ENCODE peak calls at places on chromosomes 13 and 19, in eight cellular contexts. U, W, M, Z, I, T, E and R are unnamed samples.

GRCh38 chr19:49558591-49558990 is 21.8 kb downstream of the NOSIP start:
- DNase-seq in U (no peak), W (no peak), M (no peak), Z (no peak), I (no peak), T (no peak), E (no peak), R (no peak)

GRCh38 chr19:7679017-7679720 is 1.5 kb upstream of the TRAPPC5 start:
- DNase-seq in U (peak), W (no peak), M (no peak), Z (no peak), I (no peak), T (peak), E (no peak), R (no peak)

GRCh38 chr13:29454931-29455481 is 140.5 kb downstream of the SLC7A1 start:
- DNase-seq in U (no peak), W (no peak), M (no peak), Z (peak), I (no peak), T (peak), E (no peak), R (no peak)

GRCh38 chr19:46863818-46864629 is 3.2 kb downstream of the ARHGAP35 start:
- DNase-seq in U (no peak), W (peak), M (no peak), Z (peak), I (no peak), T (peak), E (peak), R (no peak)

GRCh38 chr13:22193070-22193469 is 522.2 kb downstream of the FGF9 start:
- DNase-seq in U (no peak), W (no peak), M (no peak), Z (no peak), I (no peak), T (no peak), E (no peak), R (no peak)

GRCh38 chr13:22594041-22594440 is 586.7 kb upstream of the SGCG start:
- DNase-seq in U (no peak), W (no peak), M (no peak), Z (no peak), I (no peak), T (no peak), E (no peak), R (no peak)

GRCh38 chr19:28313633-28314032 is 899.3 kb downstream of the UQCRFS1 start:
- DNase-seq in U (no peak), W (peak), M (no peak), Z (peak), I (peak), T (peak), E (no peak), R (peak)

GRCh38 chr13:91592050-91593014 is 193.9 kb downstream of the GPC5 start:
- DNase-seq in U (no peak), W (no peak), M (no peak), Z (no peak), I (no peak), T (no peak), E (no peak), R (no peak)

GRCh38 chr13:39415403-39415802 is 187.6 kb downstream of the LHFPL6 start:
- DNase-seq in U (no peak), W (no peak), M (no peak), Z (peak), I (peak), T (peak), E (no peak), R (no peak)

GRCh38 chr13:51262501-51263211 is 40.5 kb downstream of the FAM124A start:
- DNase-seq in U (no peak), W (no peak), M (no peak), Z (no peak), I (no peak), T (peak), E (no peak), R (no peak)

GRCh38 chr13:113147206-113147605 is 11.2 kb upstream of the PROZ start:
- DNase-seq in U (no peak), W (no peak), M (no peak), Z (no peak), I (no peak), T (no peak), E (no peak), R (no peak)

GRCh38 chr13:25247345-25247744 is 39.9 kb downstream of the MTMR6 start:
- DNase-seq in U (no peak), W (no peak), M (no peak), Z (no peak), I (no peak), T (no peak), E (no peak), R (no peak)

GRCh38 chr19:46633130-46633529 is 2.9 kb downstream of the GNG8 start:
- DNase-seq in U (no peak), W (no peak), M (no peak), Z (no peak), I (no peak), T (no peak), E (no peak), R (no peak)

GRCh38 chr19:35347171-35347929 is at the start of gene FFAR1:
- DNase-seq in U (no peak), W (no peak), M (no peak), Z (no peak), I (no peak), T (no peak), E (peak), R (no peak)

GRCh38 chr13:93847162-93847561 is 620.6 kb downstream of the GPC6 start:
- DNase-seq in U (no peak), W (peak), M (peak), Z (peak), I (no peak), T (no peak), E (no peak), R (peak)

GRCh38 chr13:71360041-71360440 is 507.0 kb downstream of the DACH1 start:
- DNase-seq in U (no peak), W (no peak), M (no peak), Z (no peak), I (no peak), T (no peak), E (no peak), R (no peak)

GRCh38 chr13:112756967-112757758 is 67.3 kb downstream of the ATP11A start:
- DNase-seq in U (no peak), W (no peak), M (no peak), Z (no peak), I (no peak), T (no peak), E (no peak), R (no peak)

GRCh38 chr19:43552616-43553015 is 19.6 kb downstream of the ZNF575 start:
- DNase-seq in U (no peak), W (no peak), M (no peak), Z (no peak), I (no peak), T (no peak), E (no peak), R (no peak)

GRCh38 chr13:64753606-64754005 is 2476.5 kb downstream of the PCDH9 start:
- DNase-seq in U (no peak), W (no peak), M (no peak), Z (no peak), I (no peak), T (no peak), E (no peak), R (no peak)

GRCh38 chr19:3389446-3389778 is 23.0 kb downstream of the NFIC start:
- DNase-seq in U (no peak), W (no peak), M (no peak), Z (no peak), I (no peak), T (no peak), E (no peak), R (no peak)

GRCh38 chr13:60112771-60113170 is 51.0 kb downstream of the DIAPH3 start:
- DNase-seq in U (no peak), W (no peak), M (peak), Z (no peak), I (no peak), T (no peak), E (no peak), R (no peak)

GRCh38 chr19:11418518-11419506 is at the start of gene RGL3:
- DNase-seq in U (no peak), W (no peak), M (no peak), Z (no peak), I (peak), T (no peak), E (no peak), R (no peak)

GRCh38 chr19:9406798-9407352 is 28.5 kb downstream of the ZNF266 start:
- DNase-seq in U (peak), W (peak), M (peak), Z (no peak), I (peak), T (peak), E (no peak), R (peak)

GRCh38 chr19:5697890-5698634 is 8.0 kb downstream of the RPL36 start:
- DNase-seq in U (no peak), W (no peak), M (no peak), Z (no peak), I (no peak), T (no peak), E (no peak), R (no peak)

GRCh38 chr13:60721063-60721462 is 324.0 kb downstream of the TDRD3 start:
- DNase-seq in U (no peak), W (no peak), M (no peak), Z (no peak), I (no peak), T (peak), E (no peak), R (no peak)

GRCh38 chr19:16033721-16034120 is 42.6 kb upstream of the TPM4 start:
- DNase-seq in U (no peak), W (no peak), M (no peak), Z (no peak), I (no peak), T (no peak), E (no peak), R (no peak)

GRCh38 chr19:35642312-35642711 is 767 bp downstream of the ETV2 start:
- DNase-seq in U (no peak), W (no peak), M (no peak), Z (no peak), I (no peak), T (no peak), E (no peak), R (no peak)

GRCh38 chr13:40116008-40116407 is 460.5 kb downstream of the COG6 start:
- DNase-seq in U (peak), W (peak), M (no peak), Z (peak), I (peak), T (no peak), E (no peak), R (peak)

GRCh38 chr13:108610517-108610916 is 18.9 kb upstream of the MYO16 start:
- DNase-seq in U (no peak), W (no peak), M (no peak), Z (no peak), I (no peak), T (no peak), E (no peak), R (no peak)

GRCh38 chr13:106038752-106039151 is 496.7 kb downstream of the EFNB2 start:
- DNase-seq in U (no peak), W (peak), M (peak), Z (peak), I (no peak), T (no peak), E (no peak), R (peak)

GRCh38 chr13:34152409-34152808 is 334.5 kb downstream of the RFC3 start:
- DNase-seq in U (no peak), W (no peak), M (no peak), Z (no peak), I (no peak), T (no peak), E (no peak), R (no peak)

GRCh38 chr13:32159147-32159869 is 127.7 kb downstream of the FRY start:
- DNase-seq in U (no peak), W (no peak), M (no peak), Z (no peak), I (no peak), T (no peak), E (no peak), R (no peak)

GRCh38 chr13:107138468-107138867 is 570.5 kb upstream of the ARGLU1 start:
- DNase-seq in U (no peak), W (no peak), M (no peak), Z (no peak), I (no peak), T (no peak), E (no peak), R (no peak)

GRCh38 chr13:40428354-40428753 is 238.1 kb downstream of the FOXO1 start:
- DNase-seq in U (no peak), W (no peak), M (no peak), Z (no peak), I (no peak), T (no peak), E (no peak), R (no peak)

GRCh38 chr13:84296386-84296785 is 414.1 kb upstream of the SLITRK1 start:
- DNase-seq in U (no peak), W (no peak), M (no peak), Z (no peak), I (no peak), T (peak), E (no peak), R (no peak)

GRCh38 chr19:8483165-8483564 is 19.3 kb downstream of the PRAM1 start:
- DNase-seq in U (no peak), W (no peak), M (no peak), Z (no peak), I (no peak), T (no peak), E (no peak), R (no peak)

GRCh38 chr13:85798999-85799646 is at the start of gene SLITRK6:
- DNase-seq in U (no peak), W (peak), M (peak), Z (peak), I (no peak), T (peak), E (no peak), R (peak)

GRCh38 chr19:3374369-3375112 is 8.2 kb downstream of the NFIC start:
- DNase-seq in U (no peak), W (no peak), M (no peak), Z (no peak), I (peak), T (no peak), E (no peak), R (no peak)

GRCh38 chr13:49629947-49630346 is 1.6 kb downstream of the ARL11 start:
- DNase-seq in U (no peak), W (no peak), M (no peak), Z (no peak), I (no peak), T (no peak), E (no peak), R (no peak)

GRCh38 chr13:45870232-45870631 is 18.7 kb upstream of the SIAH3 start:
- DNase-seq in U (no peak), W (no peak), M (no peak), Z (no peak), I (no peak), T (no peak), E (no peak), R (no peak)

GRCh38 chr19:13463296-13463695 is 43.0 kb downstream of the CACNA1A start:
- DNase-seq in U (no peak), W (no peak), M (no peak), Z (no peak), I (no peak), T (peak), E (no peak), R (no peak)

GRCh38 chr19:13460045-13460444 is 46.2 kb downstream of the CACNA1A start:
- DNase-seq in U (no peak), W (no peak), M (no peak), Z (no peak), I (no peak), T (no peak), E (no peak), R (no peak)

GRCh38 chr19:13461536-13461935 is 44.7 kb downstream of the CACNA1A start:
- DNase-seq in U (no peak), W (no peak), M (no peak), Z (no peak), I (no peak), T (no peak), E (no peak), R (no peak)

DNA sequence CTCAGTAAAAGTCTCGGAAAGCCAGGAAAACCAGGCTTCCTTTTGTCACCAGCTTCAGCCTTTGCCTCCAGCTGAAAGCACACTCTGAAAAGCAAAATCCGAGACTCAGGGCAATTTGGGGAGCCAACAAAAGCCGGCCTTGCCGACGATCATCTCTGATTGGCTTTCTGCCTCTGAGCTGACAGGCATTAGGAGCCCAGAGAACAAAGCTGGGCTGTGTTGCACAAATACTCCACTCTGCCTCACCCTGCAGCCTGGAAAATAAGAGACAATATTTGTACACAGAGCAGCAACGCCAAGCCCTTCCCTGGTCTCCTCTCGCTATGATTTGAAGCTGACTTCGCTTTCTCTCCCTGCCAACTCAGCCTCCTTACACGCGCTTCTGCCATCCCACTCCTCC is 46.9 kb downstream of the CACNA1A start:
- DNase-seq in U (no peak), W (no peak), M (no peak), Z (no peak), I (no peak), T (no peak), E (no peak), R (no peak)
- H3K4me3 ChIP-seq in U (no peak), W (no peak), M (no peak), Z (no peak), I (no peak), T (no peak), E (no peak), R (no peak)

GRCh38 chr19:44808463-44809371 is at the start of gene BCAM:
- DNase-seq in U (no peak), W (no peak), M (no peak), Z (peak), I (peak), T (peak), E (no peak), R (no peak)
- H3K4me3 ChIP-seq in U (no peak), W (peak), M (peak), Z (peak), I (peak), T (peak), E (peak), R (peak)

GRCh38 chr13:111518161-111518791 is 197.8 kb downstream of the TEX29 start:
- DNase-seq in U (no peak), W (no peak), M (no peak), Z (no peak), I (no peak), T (no peak), E (no peak), R (no peak)

GRCh38 chr13:111519041-111519440 is 198.6 kb downstream of the TEX29 start:
- DNase-seq in U (no peak), W (no peak), M (no peak), Z (no peak), I (no peak), T (no peak), E (no peak), R (no peak)

GRCh38 chr13:111519490-111520170 is 199.2 kb downstream of the TEX29 start:
- DNase-seq in U (no peak), W (no peak), M (no peak), Z (no peak), I (no peak), T (no peak), E (no peak), R (no peak)

GRCh38 chr13:111521030-111521429 is 200.6 kb downstream of the TEX29 start:
- DNase-seq in U (no peak), W (no peak), M (no peak), Z (no peak), I (no peak), T (no peak), E (peak), R (no peak)

DNA sequence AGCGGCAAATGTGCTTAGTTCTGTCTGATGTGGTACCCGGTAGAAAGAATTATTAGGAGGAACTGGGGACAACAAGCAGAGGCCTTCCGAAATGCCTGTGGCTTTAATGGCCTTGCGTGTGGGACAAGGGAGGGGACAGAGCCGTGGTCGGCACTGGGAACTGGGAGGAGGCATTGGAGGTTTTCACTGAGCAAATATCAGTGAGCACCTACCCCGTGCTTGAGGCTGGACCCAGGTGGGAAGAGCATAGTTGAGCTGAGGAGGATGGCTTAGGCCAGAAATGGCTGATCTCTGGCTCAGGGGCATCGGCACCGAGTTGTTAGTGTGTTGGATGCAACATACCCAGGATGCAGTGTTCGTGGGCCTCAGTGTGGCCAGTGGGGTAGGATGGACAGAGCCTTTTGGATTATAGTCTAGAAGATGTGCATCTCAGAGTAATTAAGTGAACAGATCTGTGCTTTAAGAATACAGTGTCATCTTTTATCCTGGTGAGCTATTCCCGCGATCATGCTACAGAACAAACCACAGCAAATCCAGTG is 201.3 kb downstream of the TEX29 start:
- DNase-seq in U (no peak), W (no peak), M (no peak), Z (no peak), I (no peak), T (no peak), E (no peak), R (no peak)
- H3K4me3 ChIP-seq in U (no peak), W (no peak), M (no peak), Z (no peak), I (no peak), T (no peak), E (no peak), R (no peak)

DNA sequence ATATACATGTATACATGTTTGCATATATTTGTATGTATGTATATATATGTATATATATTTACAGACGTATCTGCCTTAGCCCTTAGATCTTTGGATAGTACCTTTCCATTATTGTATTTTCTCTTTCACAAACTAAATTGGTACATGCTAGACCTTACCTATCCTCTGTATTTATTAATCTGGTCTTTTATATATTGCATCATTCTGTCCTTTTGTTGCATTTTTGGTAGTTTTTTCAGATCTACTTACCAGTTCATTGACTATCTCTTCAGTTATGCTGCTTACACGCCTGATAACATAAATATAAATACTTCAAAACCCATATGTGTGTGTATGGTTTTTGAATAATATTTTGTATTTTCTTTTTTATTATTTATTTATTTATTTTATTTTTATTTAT is 11.7 kb downstream of the ZNF613 start:
- DNase-seq in U (no peak), W (no peak), M (no peak), Z (no peak), I (no peak), T (no peak), E (no peak), R (no peak)
- H3K4me3 ChIP-seq in U (no peak), W (no peak), M (no peak), Z (no peak), I (no peak), T (no peak), E (no peak), R (no peak)

DNA sequence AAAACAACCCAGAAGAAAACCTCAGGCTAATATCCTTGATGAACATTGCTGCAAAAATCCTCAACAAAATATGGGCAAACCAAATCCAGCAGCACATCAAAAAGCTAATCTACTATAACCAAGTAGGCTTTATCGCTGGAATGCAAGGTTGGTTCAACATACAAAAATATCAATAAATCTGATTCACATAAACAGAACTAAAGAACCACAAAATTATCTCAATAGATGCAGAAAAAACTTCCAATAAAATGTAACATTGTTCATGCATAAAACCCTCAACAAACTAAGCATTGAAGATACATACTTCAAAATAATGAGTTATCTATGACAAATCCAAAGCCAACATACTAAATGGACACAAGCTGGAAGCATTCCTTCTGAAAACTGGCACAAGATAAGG is 8.8 kb downstream of the ZNF724 start:
- DNase-seq in U (no peak), W (no peak), M (no peak), Z (no peak), I (no peak), T (no peak), E (no peak), R (no peak)
- H3K4me3 ChIP-seq in U (no peak), W (no peak), M (no peak), Z (no peak), I (no peak), T (no peak), E (no peak), R (no peak)